ENCODE peak calls at places on chromosomes 12 and 14, in four cellular contexts. F is fibroblast of mammary gland; C is HS-5; G is activated CD8-positive, alpha-beta memory T cell treated with anti-CD3 and anti-CD28 coated beads for 48 hours. E is an unnamed sample.
A peak's percentile ranks its signal among the peaks of the same experiment; 100 is the strongest.

GRCh38 chr12:24901975-24902461 is 46.9 kb downstream of the BCAT1 start:
- DNase-seq in F (no peak), C (no peak), G (no peak), E (no peak)

GRCh38 chr12:3092770-3093169 is 15.6 kb downstream of the TSPAN9 start:
- DNase-seq in F (no peak), C (no peak), G (no peak), E (no peak)

GRCh38 chr12:56833780-56834179 is 70.7 kb downstream of the HSD17B6 start:
- DNase-seq in F (no peak), C (no peak), G (no peak), E (no peak)

GRCh38 chr12:32261638-32262037 is 137.7 kb upstream of the FGD4 start:
- DNase-seq in F (no peak), C (no peak), G (no peak), E (no peak)

GRCh38 chr12:133038310-133038709 is 1.0 kb downstream of the ZNF84 start:
- DNase-seq in F (no peak), C (no peak), G (no peak), E (no peak)

GRCh38 chr14:49934638-49935037 is 41.8 kb downstream of the ARF6 start:
- DNase-seq in F (peak; percentile 12), C (no peak), G (no peak), E (no peak)

GRCh38 chr12:60693019-60693626 is 1097.3 kb downstream of the SLC16A7 start:
- DNase-seq in F (peak; percentile 2), C (no peak), G (no peak), E (peak; percentile 48)

GRCh38 chr12:7555752-7556151 is 52.2 kb upstream of the CD163 start:
- DNase-seq in F (peak; percentile 91), C (peak; percentile 54), G (no peak), E (peak; percentile 84)

GRCh38 chr14:51460051-51460450 is 191.7 kb upstream of the FRMD6 start:
- DNase-seq in F (no peak), C (no peak), G (no peak), E (no peak)

GRCh38 chr14:39109893-39110715 is 4.0 kb upstream of the GEMIN2 start:
- DNase-seq in F (no peak), C (no peak), G (no peak), E (no peak)

GRCh38 chr12:68793975-68794652 is 13.9 kb upstream of the MDM2 start:
- DNase-seq in F (no peak), C (no peak), G (no peak), E (no peak)

GRCh38 chr12:113443030-113443539 is 20.9 kb downstream of the SDSL start:
- DNase-seq in F (no peak), C (no peak), G (no peak), E (no peak)

GRCh38 chr12:117662220-117662619 is 300.8 kb upstream of the NOS1 start:
- DNase-seq in F (no peak), C (no peak), G (no peak), E (no peak)

GRCh38 chr14:86124328-86124727 is 594.4 kb downstream of the FLRT2 start:
- DNase-seq in F (no peak), C (no peak), G (no peak), E (no peak)

GRCh38 chr12:58897969-58898368 is 22.3 kb downstream of the LRIG3 start:
- DNase-seq in F (no peak), C (no peak), G (no peak), E (no peak)

GRCh38 chr14:69281450-69282169 is 21.7 kb downstream of the GALNT16 start:
- DNase-seq in F (peak; percentile 34), C (no peak), G (no peak), E (no peak)

GRCh38 chr12:52200086-52200782 is 8.4 kb upstream of the KRT80 start:
- DNase-seq in F (no peak), C (no peak), G (no peak), E (no peak)

GRCh38 chr12:94284046-94284445 is 135.7 kb downstream of the PLXNC1 start:
- DNase-seq in F (no peak), C (no peak), G (no peak), E (no peak)

GRCh38 chr14:50943943-50944646 is at the start of gene PYGL:
- DNase-seq in F (peak; percentile 53), C (no peak), G (no peak), E (peak; percentile 87)

GRCh38 chr14:77018785-77019184 is 9.7 kb downstream of the IRF2BPL start:
- DNase-seq in F (no peak), C (no peak), G (no peak), E (peak; percentile 21)

GRCh38 chr12:30269491-30269890 is 426.2 kb downstream of the IPO8 start:
- DNase-seq in F (no peak), C (no peak), G (no peak), E (peak; percentile 9)

GRCh38 chr12:93060666-93061413 is 131.7 kb upstream of the EEA1 start:
- DNase-seq in F (peak; percentile 50), C (no peak), G (no peak), E (peak; percentile 72)

GRCh38 chr14:103725739-103726395 is 10.3 kb downstream of the ZFYVE21 start:
- DNase-seq in F (no peak), C (no peak), G (no peak), E (no peak)

GRCh38 chr12:1576410-1577240 is 17.8 kb downstream of the FBXL14 start:
- DNase-seq in F (peak; percentile 79), C (no peak), G (no peak), E (no peak)

GRCh38 chr12:47818701-47819543 is 781 bp downstream of the HDAC7 start:
- DNase-seq in F (no peak), C (no peak), G (peak; percentile 51), E (peak; percentile 71)

GRCh38 chr12:75872762-75873161 is 158.8 kb downstream of the PHLDA1 start:
- DNase-seq in F (no peak), C (no peak), G (no peak), E (no peak)

GRCh38 chr12:104263580-104264358 is 39.8 kb upstream of the EID3 start:
- DNase-seq in F (peak; percentile 91), C (peak; percentile 83), G (no peak), E (peak; percentile 55)